ENCODE peak calls at places on chromosomes 3 and 15, in five cellular contexts. E, M, Z, R and S are unnamed samples.

GRCh38 chr3:190972196-190972595 is 109.7 kb upstream of the GMNC start:
- DNase-seq in Z (no peak), M (no peak), R (no peak), E (no peak), S (no peak)

GRCh38 chr3:58383476-58383875 is 50.2 kb downstream of the PDHB start:
- DNase-seq in M (peak; percentile 88), E (no peak), Z (no peak), R (no peak), S (peak; percentile 58)

GRCh38 chr3:21216598-21216997 is 534.4 kb downstream of the ZNF385D start:
- DNase-seq in Z (no peak), E (no peak), R (no peak), M (peak; percentile 28), S (peak; percentile 27)

GRCh38 chr3:126304291-126304690 is 52.9 kb downstream of the KLF15 start:
- DNase-seq in R (no peak), M (no peak), Z (no peak), E (no peak), S (no peak)

GRCh38 chr15:55389276-55389631 is 18.9 kb downstream of the CCPG1 start:
- DNase-seq in R (no peak), E (no peak), M (no peak), Z (no peak), S (no peak)

GRCh38 chr15:90701880-90702630 is 15.1 kb upstream of the BLM start:
- DNase-seq in Z (no peak), E (peak; percentile 34), M (peak; percentile 27), R (no peak), S (peak; percentile 31)

GRCh38 chr3:42803800-42804112 is 534 bp downstream of the HIGD1A start:
- DNase-seq in M (no peak), R (no peak), Z (peak; percentile 43), E (no peak), S (peak; percentile 33)

GRCh38 chr3:58459160-58459559 is 25.5 kb upstream of the PDHB start:
- DNase-seq in E (no peak), Z (no peak), R (no peak), M (no peak), S (no peak)

GRCh38 chr3:170731281-170731680 is 138.7 kb downstream of the RPL22L1 start:
- DNase-seq in R (no peak), E (no peak), Z (no peak), M (no peak), S (no peak)

GRCh38 chr15:49709815-49710214 is 89.0 kb downstream of the DTWD1 start:
- DNase-seq in E (no peak), M (no peak), Z (no peak), R (no peak), S (no peak)

GRCh38 chr15:90762109-90762508 is 45.0 kb downstream of the BLM start:
- DNase-seq in E (peak; percentile 89), M (peak; percentile 33), R (no peak), Z (no peak), S (peak; percentile 64)

GRCh38 chr15:25248583-25249235 is 190.1 kb downstream of the UBE3A start:
- DNase-seq in M (no peak), E (no peak), Z (no peak), R (no peak), S (no peak)

GRCh38 chr3:111538687-111539086 is 3.3 kb upstream of the CD96 start:
- DNase-seq in M (peak; percentile 70), Z (no peak), R (no peak), E (no peak), S (peak; percentile 78)

GRCh38 chr3:157475921-157476395 is 27.3 kb downstream of the VEPH1 start:
- DNase-seq in Z (no peak), E (no peak), M (peak; percentile 54), R (peak; percentile 45), S (peak; percentile 21)

GRCh38 chr15:66761723-66762595 is 59.9 kb downstream of the SMAD6 start:
- DNase-seq in M (peak; percentile 63), E (no peak), R (no peak), Z (no peak), S (peak; percentile 33)

GRCh38 chr3:13607821-13608620 is 59.1 kb downstream of the FBLN2 start:
- DNase-seq in E (no peak), M (peak; percentile 43), Z (no peak), R (no peak), S (no peak)

GRCh38 chr3:30511524-30512278 is 94.7 kb upstream of the TGFBR2 start:
- DNase-seq in Z (peak; percentile 65), E (peak; percentile 52), M (peak; percentile 99), R (peak; percentile 93), S (peak; percentile 97)

GRCh38 chr3:125587039-125587664 is 8.1 kb downstream of the OSBPL11 start:
- DNase-seq in R (no peak), E (no peak), Z (no peak), M (peak; percentile 21), S (peak; percentile 33)

GRCh38 chr3:141152801-141153678 is 78.6 kb upstream of the PXYLP1 start:
- DNase-seq in Z (no peak), M (no peak), E (no peak), R (no peak), S (no peak)

GRCh38 chr3:124157748-124158147 is 165.8 kb upstream of the ROPN1 start:
- DNase-seq in R (no peak), M (no peak), Z (no peak), E (no peak), S (no peak)

GRCh38 chr15:58770519-58770856 is 614 bp upstream of the MINDY2 start:
- DNase-seq in E (peak; percentile 10), Z (no peak), M (peak; percentile 91), R (peak; percentile 46), S (peak; percentile 89)

GRCh38 chr15:39586387-39587171 is 5.7 kb downstream of the THBS1 start:
- DNase-seq in E (peak; percentile 48), R (no peak), Z (no peak), M (peak; percentile 62), S (peak; percentile 80)

GRCh38 chr3:126865736-126866135 is 117.2 kb upstream of the PLXNA1 start:
- DNase-seq in E (no peak), M (no peak), R (no peak), Z (no peak), S (no peak)

GRCh38 chr3:139728414-139728813 is 50.6 kb upstream of the NMNAT3 start:
- DNase-seq in M (no peak), R (no peak), Z (no peak), E (no peak), S (no peak)

GRCh38 chr3:125148836-125149235 is 63.7 kb downstream of the SLC12A8 start:
- DNase-seq in M (peak; percentile 86), E (no peak), R (no peak), Z (no peak), S (peak; percentile 49)

GRCh38 chr3:133890037-133890436 is 5.6 kb downstream of the RAB6B start:
- DNase-seq in Z (no peak), E (no peak), R (no peak), M (no peak), S (no peak)

GRCh38 chr3:138068579-138069174 is 46.7 kb downstream of the DZIP1L start:
- DNase-seq in M (peak; percentile 86), Z (peak; percentile 75), E (peak; percentile 74), R (peak; percentile 68), S (peak; percentile 87)

GRCh38 chr3:47996440-47996839 is 19.8 kb downstream of the MAP4 start:
- DNase-seq in R (no peak), Z (no peak), E (no peak), M (no peak), S (no peak)

GRCh38 chr15:69413822-69414701 is at the start of gene KIF23:
- DNase-seq in M (peak; percentile 90), R (peak; percentile 82), Z (peak; percentile 94), E (peak; percentile 83), S (peak; percentile 94)

GRCh38 chr15:69414702-69415161 is 583 bp downstream of the KIF23 start:
- DNase-seq in M (peak; percentile 92), R (peak; percentile 86), Z (peak; percentile 75), E (peak; percentile 15), S (peak; percentile 93)

GRCh38 chr15:69417581-69417980 is 3.4 kb downstream of the KIF23 start:
- DNase-seq in Z (no peak), R (no peak), E (no peak), M (no peak), S (peak; percentile 30)

GRCh38 chr15:69412701-69413100 is 1.4 kb upstream of the KIF23 start:
- DNase-seq in M (no peak), E (no peak), R (no peak), Z (no peak), S (no peak)

DNA sequence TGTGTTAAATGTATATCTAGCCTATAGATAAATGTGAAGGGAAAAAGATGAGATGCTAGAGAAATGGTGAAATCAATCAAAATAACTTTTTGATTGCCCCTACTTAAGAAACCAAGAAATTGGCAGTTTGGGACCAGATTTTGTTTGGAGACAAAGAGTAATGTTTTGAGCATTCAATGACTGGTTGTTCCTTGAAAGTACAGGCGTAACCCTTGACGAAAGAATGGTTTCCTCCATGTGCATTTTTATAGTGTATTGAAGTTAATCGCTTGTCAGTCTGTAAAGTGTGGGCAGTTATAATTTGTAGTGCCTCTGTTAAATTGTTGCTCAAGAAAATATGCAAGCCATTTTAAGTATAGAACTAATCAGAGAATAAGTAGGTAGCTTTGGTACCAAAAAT is 1.2 kb downstream of the KIF23 start:
- DNase-seq in E (no peak), R (no peak), M (peak; percentile 34), Z (no peak), S (peak; percentile 36)
- H3K4me3 ChIP-seq in E (no peak overlapping the region), R (peak overlapping the region; percentile 92), M (peak overlapping the region; percentile 34), Z (peak overlapping the region; percentile 88), S (peak overlapping the region; percentile 97)

DNA sequence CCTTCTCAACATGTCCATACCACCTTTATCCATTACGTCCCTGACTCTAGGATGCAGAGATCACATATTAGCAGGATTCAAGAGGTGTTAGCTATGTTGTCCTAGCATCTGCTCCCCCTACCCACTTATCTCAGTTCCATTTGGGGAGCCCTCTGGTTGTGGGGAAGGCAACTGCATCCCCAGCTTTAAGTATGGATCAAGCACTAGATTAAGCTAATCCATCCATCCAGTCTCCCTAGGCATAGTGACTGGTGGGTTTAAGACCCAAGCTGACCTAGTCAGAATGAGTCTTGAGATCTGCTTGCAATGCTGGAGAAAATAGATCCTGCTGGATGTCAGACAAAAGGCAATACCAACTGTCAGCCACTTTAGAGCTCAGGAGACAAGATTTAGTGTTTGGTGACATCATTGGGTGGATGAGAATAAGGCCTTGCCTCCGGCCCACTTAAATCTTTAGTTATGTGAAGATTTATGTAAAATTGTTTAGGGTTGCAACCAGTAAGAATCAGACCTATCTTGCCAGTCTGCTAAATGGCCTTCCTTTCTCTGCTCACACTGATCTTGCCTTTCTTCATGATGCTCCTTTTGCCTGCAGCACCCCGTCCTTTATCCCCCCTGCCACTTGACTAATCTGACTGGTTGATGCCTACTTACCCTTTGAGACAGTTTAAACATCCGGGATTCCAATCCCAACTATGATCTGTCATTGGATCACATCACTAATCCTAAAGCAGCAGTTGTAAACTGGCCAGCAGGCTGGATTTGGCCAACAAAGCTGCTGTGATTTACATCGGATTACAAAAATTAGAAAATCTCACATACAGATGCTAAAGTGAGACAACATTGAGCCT is 2.1 kb upstream of the ISY1 start:
- DNase-seq in Z (no peak), E (no peak), R (no peak), M (no peak), S (no peak)
- TF ChIP-seq CTCF in Z (peak; percentile 30), E (no peak), R (peak; percentile 45), M (peak; percentile 22), S (peak; percentile 27)

GRCh38 chr15:71291723-71292122 is 176.5 kb downstream of the THSD4 start:
- DNase-seq in Z (no peak), R (no peak), M (no peak), E (no peak), S (no peak)
- H3K4me3 ChIP-seq in Z (no peak overlapping the region), R (no peak overlapping the region), M (no peak overlapping the region), E (no peak overlapping the region), S (no peak overlapping the region)

GRCh38 chr15:43440721-43441281 is 52.2 kb downstream of the TP53BP1 start:
- DNase-seq in R (peak; percentile 93), Z (no peak), E (peak; percentile 59), M (peak; percentile 99), S (peak; percentile 99)
- TF ChIP-seq CTCF in R (peak; percentile 58), Z (peak; percentile 16), E (peak; percentile 70), M (peak; percentile 55), S (peak; percentile 45)